ENCODE peak calls at places on chromosomes 1 and 21, in eight cellular contexts. B, Q, P, C, X, Y, R and D are unnamed samples.
A peak's percentile ranks its signal among the peaks of the same experiment; 100 is the strongest.

GRCh38 chr1:2557146-2558029 is 1.2 kb downstream of the TNFRSF14 start:
- DNase-seq in B (no peak), Q (no peak), P (no peak), C (no peak), X (no peak), Y (no peak), R (no peak), D (no peak)

GRCh38 chr1:29991025-29991424 is 732.4 kb downstream of the MATN1 start:
- DNase-seq in B (no peak), Q (no peak), P (no peak), C (no peak), X (no peak), Y (no peak), R (no peak), D (peak; percentile 40)

GRCh38 chr1:234490789-234491479 is 12.0 kb upstream of the TARBP1 start:
- DNase-seq in B (peak; percentile 59), Q (no peak), P (no peak), C (no peak), X (no peak), Y (no peak), R (peak; percentile 36), D (no peak)

GRCh38 chr1:12433323-12434053 is 184.5 kb downstream of the DHRS3 start:
- DNase-seq in B (peak; percentile 54), Q (no peak), P (peak; percentile 43), C (no peak), X (no peak), Y (peak; percentile 91), R (no peak), D (peak; percentile 63)

GRCh38 chr1:225329041-225329440 is 98.8 kb downstream of the LBR start:
- DNase-seq in B (peak; percentile 22), Q (no peak), P (peak; percentile 5), C (no peak), X (no peak), Y (no peak), R (no peak), D (peak; percentile 3)

GRCh38 chr1:196464545-196464944 is 143.7 kb downstream of the KCNT2 start:
- DNase-seq in B (peak; percentile 52), Q (no peak), P (peak; percentile 49), C (no peak), X (no peak), Y (peak; percentile 52), R (peak; percentile 84), D (peak; percentile 27)

GRCh38 chr1:33985166-33985565 is 121.3 kb downstream of the HMGB4 start:
- DNase-seq in B (peak; percentile 43), Q (no peak), P (peak; percentile 22), C (no peak), X (no peak), Y (peak; percentile 64), R (peak; percentile 42), D (peak; percentile 94)

GRCh38 chr21:37119421-37120218 is 46.6 kb downstream of the TTC3 start:
- DNase-seq in B (no peak), Q (no peak), P (no peak), C (no peak), X (no peak), Y (no peak), R (no peak), D (no peak)

GRCh38 chr1:7149080-7149838 is 364.0 kb downstream of the CAMTA1 start:
- DNase-seq in B (peak; percentile 11), Q (no peak), P (no peak), C (no peak), X (no peak), Y (peak; percentile 6), R (no peak), D (peak; percentile 13)